ENCODE peak calls at places on chromosomes 6 and 20, in five cellular contexts. S is dermis microvascular lymphatic vessel endothelial cell; R is non-pigmented ciliary epithelial cell; G is stimulated activated naive B cell treated with anti-CD40 and anti-IgM and Interleukin-4, amounts not matched to agents 10 μg/mL and 1 μg/mL and 100 μg/mL, for 72 hours; T is T-helper 17 cell. Z is an unnamed sample.
A peak's percentile ranks its signal among the peaks of the same experiment; 100 is the strongest.

GRCh38 chr6:26020983-26021349 is 58.4 kb downstream of the TRIM38 start:
- DNase-seq in S (no peak), R (no peak), G (peak; percentile 61), T (peak; percentile 29), Z (peak; percentile 13)

GRCh38 chr6:44630125-44631028 is 242.9 kb downstream of the CDC5L start:
- DNase-seq in S (no peak), R (no peak), G (no peak), T (peak; percentile 8), Z (no peak)

GRCh38 chr20:50425076-50425475 is 85.1 kb upstream of the PTPN1 start:
- DNase-seq in S (no peak), R (no peak), G (no peak), T (no peak), Z (no peak)

GRCh38 chr20:46826343-46826984 is 68.2 kb upstream of the EYA2 start:
- DNase-seq in S (no peak), R (no peak), G (no peak), T (no peak), Z (no peak)

GRCh38 chr20:52998268-52998667 is 26.1 kb downstream of the TSHZ2 start:
- DNase-seq in S (no peak), R (no peak), G (no peak), T (no peak), Z (no peak)

GRCh38 chr20:8583209-8584106 is 451.4 kb downstream of the PLCB1 start:
- DNase-seq in S (no peak), R (no peak), G (no peak), T (no peak), Z (no peak)

GRCh38 chr20:41080866-41081265 is 52.2 kb downstream of the TOP1 start:
- DNase-seq in S (no peak), R (no peak), G (no peak), T (no peak), Z (no peak)

GRCh38 chr6:32700391-32701040 is 34.1 kb upstream of the HLA-DQB1 start:
- DNase-seq in S (peak; percentile 42), R (peak; percentile 19), G (no peak), T (no peak), Z (no peak)

GRCh38 chr20:64121586-64121985 is 14.2 kb upstream of the NPBWR2 start:
- DNase-seq in S (no peak), R (no peak), G (no peak), T (no peak), Z (no peak)

GRCh38 chr6:35167505-35167904 is 26.4 kb upstream of the TCP11 start:
- DNase-seq in S (no peak), R (no peak), G (no peak), T (no peak), Z (no peak)

GRCh38 chr20:535958-536357 is 7.6 kb downstream of the CSNK2A1 start:
- DNase-seq in S (peak; percentile 61), R (no peak), G (no peak), T (no peak), Z (no peak)

GRCh38 chr20:45405566-45406259 is 2.4 kb upstream of the DBNDD2 start:
- DNase-seq in S (no peak), R (no peak), G (no peak), T (no peak), Z (no peak)

GRCh38 chr20:39897781-39898466 is 791.1 kb downstream of the MAFB start:
- DNase-seq in S (no peak), R (no peak), G (no peak), T (no peak), Z (no peak)

GRCh38 chr20:63112491-63113219 is 103.3 kb downstream of the YTHDF1 start:
- DNase-seq in S (no peak), R (no peak), G (no peak), T (no peak), Z (no peak)

GRCh38 chr6:29980501-29980900 is 38.2 kb downstream of the HLA-A start:
- DNase-seq in S (peak; percentile 64), R (no peak), G (no peak), T (no peak), Z (no peak)

GRCh38 chr6:114020223-114020622 is 49.3 kb upstream of the HDAC2 start:
- DNase-seq in S (no peak), R (no peak), G (no peak), T (no peak), Z (no peak)

GRCh38 chr20:43979576-43979975 is 64.9 kb downstream of the TOX2 start:
- DNase-seq in S (no peak), R (no peak), G (no peak), T (no peak), Z (no peak)

GRCh38 chr6:723540-723939 is 30.6 kb upstream of the EXOC2 start:
- DNase-seq in S (no peak), R (no peak), G (no peak), T (no peak), Z (no peak)